ENCODE peak calls at places on chromosome 12, in ten cellular contexts. H is aorta, I is endodermal cell, X is SK-N-SH, Y is Panc1, E is vagina, M is tibial artery, F is stomach, G is astrocyte, K is RWPE1. Z is an unnamed sample.

GRCh38 chr12:98456583-98457573 is 58.5 kb upstream of the TMPO start:
- DNase-seq in H (peak), I (peak), X (peak), Y (no peak), E (no peak), M (peak), F (peak), G (peak), K (no peak), Z (peak)

GRCh38 chr12:76591461-76591860 is 31.9 kb upstream of the OSBPL8 start:
- DNase-seq in H (no peak), I (no peak), X (no peak), Y (no peak), E (no peak), M (no peak), F (no peak), G (peak), K (no peak), Z (no peak)

GRCh38 chr12:124595444-124595843 is 28.0 kb upstream of the NCOR2 start:
- DNase-seq in H (no peak), I (no peak), X (no peak), Y (no peak), E (no peak), M (no peak), F (no peak), G (no peak), K (no peak), Z (no peak)

GRCh38 chr12:92356405-92356804 is 210.8 kb upstream of the BTG1 start:
- DNase-seq in H (no peak), I (no peak), X (no peak), Y (no peak), E (no peak), M (no peak), F (no peak), G (peak), K (no peak), Z (no peak)

GRCh38 chr12:105983622-105984325 is 155.0 kb downstream of the NUAK1 start:
- DNase-seq in H (no peak), I (no peak), X (no peak), Y (no peak), E (no peak), M (no peak), F (no peak), G (peak), K (no peak), Z (no peak)

GRCh38 chr12:52351196-52352059 is 15.9 kb downstream of the KRT85 start:
- DNase-seq in H (peak), I (peak), X (no peak), Y (no peak), E (no peak), M (no peak), F (peak), G (no peak), K (no peak), Z (no peak)

GRCh38 chr12:64665506-64665905 is 55.2 kb downstream of the RASSF3 start:
- DNase-seq in H (no peak), I (peak), X (no peak), Y (no peak), E (no peak), M (no peak), F (no peak), G (peak), K (no peak), Z (no peak)

GRCh38 chr12:57583008-57583831 is 7.8 kb upstream of the PIP4K2C start:
- DNase-seq in H (no peak), I (peak), X (peak), Y (peak), E (no peak), M (peak), F (peak), G (peak), K (peak), Z (no peak)

GRCh38 chr12:104736307-104736706 is 221.8 kb downstream of the SLC41A2 start:
- DNase-seq in H (peak), I (no peak), X (peak), Y (no peak), E (no peak), M (no peak), F (no peak), G (peak), K (no peak), Z (no peak)

GRCh38 chr12:125773033-125773432 is 707.8 kb downstream of the AACS start:
- DNase-seq in H (no peak), I (peak), X (peak), Y (no peak), E (no peak), M (no peak), F (no peak), G (no peak), K (peak), Z (no peak)

GRCh38 chr12:104172564-104172935 is 34.5 kb upstream of the NFYB start:
- DNase-seq in H (no peak), I (no peak), X (no peak), Y (no peak), E (no peak), M (no peak), F (no peak), G (no peak), K (no peak), Z (no peak)

GRCh38 chr12:123398177-123398916 is 14.4 kb downstream of the KMT5A start:
- DNase-seq in H (peak), I (no peak), X (no peak), Y (no peak), E (no peak), M (peak), F (peak), G (peak), K (no peak), Z (peak)

GRCh38 chr12:120528861-120529525 is at the start of gene COQ5:
- DNase-seq in H (peak), I (peak), X (peak), Y (no peak), E (no peak), M (peak), F (peak), G (peak), K (peak), Z (peak)

GRCh38 chr12:39621670-39622069 is 2.1 kb upstream of the ABCD2 start:
- DNase-seq in H (no peak), I (no peak), X (no peak), Y (no peak), E (no peak), M (no peak), F (no peak), G (no peak), K (no peak), Z (no peak)

GRCh38 chr12:39619660-39620433 is at the start of gene ABCD2:
- DNase-seq in H (peak), I (peak), X (peak), Y (peak), E (no peak), M (peak), F (peak), G (peak), K (peak), Z (no peak)

GRCh38 chr12:39622306-39622705 is 2.7 kb upstream of the ABCD2 start:
- DNase-seq in H (no peak), I (peak), X (no peak), Y (no peak), E (no peak), M (no peak), F (no peak), G (no peak), K (no peak), Z (no peak)

GRCh38 chr12:39619316-39619659 is 315 bp downstream of the ABCD2 start:
- DNase-seq in H (no peak), I (no peak), X (peak), Y (no peak), E (no peak), M (no peak), F (no peak), G (no peak), K (no peak), Z (no peak)

GRCh38 chr12:39620664-39621658 is 1.4 kb upstream of the ABCD2 start:
- DNase-seq in H (no peak), I (no peak), X (no peak), Y (no peak), E (no peak), M (no peak), F (no peak), G (no peak), K (no peak), Z (no peak)
- H3K27ac ChIP-seq in H (no peak), I (peak), X (peak), Y (no peak), E (peak), M (peak), F (peak), G (peak), K (no peak), Z (peak)

GRCh38 chr12:27276275-27276674 is 32.2 kb downstream of the STK38L start:
- DNase-seq in H (no peak), I (peak), X (no peak), Y (no peak), E (no peak), M (no peak), F (no peak), G (no peak), K (no peak), Z (no peak)

GRCh38 chr12:27284021-27284420 is 39.9 kb downstream of the STK38L start:
- DNase-seq in H (no peak), I (no peak), X (no peak), Y (no peak), E (no peak), M (no peak), F (no peak), G (no peak), K (no peak), Z (no peak)

GRCh38 chr12:27279836-27280235 is 35.8 kb downstream of the STK38L start:
- DNase-seq in H (no peak), I (no peak), X (no peak), Y (no peak), E (no peak), M (no peak), F (no peak), G (no peak), K (no peak), Z (no peak)

GRCh38 chr12:27277846-27278260 is 33.8 kb downstream of the STK38L start:
- DNase-seq in H (no peak), I (no peak), X (no peak), Y (peak), E (no peak), M (peak), F (no peak), G (peak), K (peak), Z (no peak)

GRCh38 chr12:27280412-27280811 is 36.3 kb downstream of the STK38L start:
- DNase-seq in H (no peak), I (no peak), X (no peak), Y (no peak), E (no peak), M (no peak), F (no peak), G (no peak), K (no peak), Z (no peak)
- H3K27ac ChIP-seq in H (no peak), I (no peak), X (no peak), Y (no peak), E (peak), M (peak), F (peak), G (no peak), K (no peak), Z (no peak)

GRCh38 chr12:11669348-11669747 is 19.9 kb downstream of the ETV6 start:
- DNase-seq in H (no peak), I (peak), X (no peak), Y (no peak), E (no peak), M (no peak), F (no peak), G (no peak), K (no peak), Z (no peak)
- H3K27ac ChIP-seq in H (no peak), I (no peak), X (no peak), Y (no peak), E (no peak), M (no peak), F (no peak), G (no peak), K (no peak), Z (no peak)

GRCh38 chr12:26751179-26751578 is 81.8 kb downstream of the ITPR2 start:
- DNase-seq in H (no peak), I (no peak), X (no peak), Y (no peak), E (no peak), M (no peak), F (no peak), G (no peak), K (no peak), Z (no peak)

GRCh38 chr12:26748412-26748740 is 84.6 kb downstream of the ITPR2 start:
- DNase-seq in H (no peak), I (no peak), X (no peak), Y (no peak), E (no peak), M (no peak), F (no peak), G (no peak), K (no peak), Z (no peak)

GRCh38 chr12:26749781-26750180 is 83.2 kb downstream of the ITPR2 start:
- DNase-seq in H (no peak), I (no peak), X (no peak), Y (no peak), E (no peak), M (no peak), F (no peak), G (no peak), K (peak), Z (no peak)

GRCh38 chr12:26750531-26751171 is 82.3 kb downstream of the ITPR2 start:
- DNase-seq in H (no peak), I (no peak), X (no peak), Y (no peak), E (no peak), M (no peak), F (no peak), G (no peak), K (no peak), Z (no peak)

DNA sequence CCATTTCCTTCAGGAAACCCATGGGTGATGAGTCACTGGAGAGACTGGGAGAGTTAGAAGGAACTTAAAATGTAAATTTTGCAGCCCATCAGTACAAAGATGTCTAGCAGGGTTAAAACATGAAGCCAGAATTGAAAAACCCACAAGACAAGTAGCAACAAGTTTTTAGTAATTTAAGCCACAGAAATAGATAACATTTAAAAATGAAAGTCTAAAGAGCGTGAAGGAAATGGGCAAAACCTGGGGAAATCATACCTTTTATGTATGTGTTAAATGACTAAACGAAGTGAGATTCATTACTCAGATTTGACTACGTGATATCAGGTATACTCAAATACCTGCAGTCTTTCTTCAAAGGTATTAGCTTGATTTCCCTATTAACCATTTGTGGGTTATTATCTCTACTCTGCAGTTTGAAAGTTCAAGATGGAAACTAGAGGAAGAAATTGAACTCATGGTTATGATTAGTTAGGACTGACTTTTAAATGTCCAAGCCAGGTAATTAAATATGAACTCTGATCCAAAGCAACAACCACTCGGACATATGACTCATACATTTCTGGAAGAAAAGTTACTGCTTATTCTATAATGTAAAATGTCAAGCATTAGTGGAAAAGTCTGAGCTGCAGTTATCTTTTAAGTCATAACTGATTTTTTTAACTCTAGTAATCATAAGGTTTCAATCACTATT is 84.1 kb downstream of the ITPR2 start:
- DNase-seq in H (no peak), I (no peak), X (no peak), Y (no peak), E (no peak), M (no peak), F (no peak), G (peak), K (peak), Z (no peak)
- H3K27ac ChIP-seq in H (no peak), I (no peak), X (peak), Y (no peak), E (no peak), M (no peak), F (no peak), G (peak), K (no peak), Z (no peak)

DNA sequence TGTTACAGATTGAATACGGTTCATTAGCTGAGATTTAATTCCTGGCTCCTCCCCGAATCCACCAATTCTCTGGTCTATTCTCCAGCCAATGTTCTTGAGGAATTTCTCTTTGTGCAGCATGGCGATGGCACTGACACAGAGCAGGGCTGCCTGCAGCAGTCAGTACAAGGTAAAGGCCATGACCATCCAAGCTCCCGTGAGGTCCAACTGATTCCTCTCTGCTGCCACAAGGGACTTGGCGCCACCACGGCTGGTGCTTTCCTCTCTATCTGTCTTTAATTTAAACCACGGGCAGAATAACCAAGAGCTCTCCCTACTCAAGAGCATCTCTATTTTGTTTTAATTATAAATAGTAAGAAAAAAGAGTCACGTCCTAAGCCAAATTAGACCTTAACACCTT is 12.2 kb downstream of the TMEM116 start:
- DNase-seq in H (no peak), I (no peak), X (no peak), Y (no peak), E (no peak), M (no peak), F (no peak), G (no peak), K (no peak), Z (no peak)
- H3K27ac ChIP-seq in H (no peak), I (no peak), X (no peak), Y (no peak), E (no peak), M (peak), F (peak), G (no peak), K (no peak), Z (no peak)

Z was measured in kidney.